ENCODE peak calls at places on chromosomes 2 and 18, in five cellular contexts. One of them, this sample, is unnamed.

GRCh38 chr2:180790891-180791290 is 189.5 kb upstream of the UBE2E3 start:
- DNase-seq in HCT116: no peak
- DNase-seq in IMR-90: peak
- DNase-seq in H54: no peak
- DNase-seq in breast epithelium: no peak
- DNase-seq in this sample: no peak

GRCh38 chr2:223944704-223945531 is at the start of gene WDFY1:
- DNase-seq in IMR-90: peak
- DNase-seq in breast epithelium: peak
- DNase-seq in HCT116: peak
- DNase-seq in H54: peak
- DNase-seq in this sample: peak

GRCh38 chr2:67446504-67446911 is 49.4 kb downstream of the ETAA1 start:
- DNase-seq in H54: no peak
- DNase-seq in IMR-90: peak
- DNase-seq in breast epithelium: no peak
- DNase-seq in HCT116: no peak
- DNase-seq in this sample: no peak

GRCh38 chr18:70263336-70263735 is 25.5 kb upstream of the SOCS6 start:
- DNase-seq in breast epithelium: no peak
- DNase-seq in H54: no peak
- DNase-seq in IMR-90: no peak
- DNase-seq in HCT116: no peak
- DNase-seq in this sample: no peak

GRCh38 chr18:5238371-5238758 is 41.3 kb upstream of the AKAIN1 start:
- DNase-seq in H54: no peak
- DNase-seq in IMR-90: peak
- DNase-seq in HCT116: no peak
- DNase-seq in breast epithelium: peak
- DNase-seq in this sample: no peak

GRCh38 chr2:113910967-113911678 is 21.2 kb downstream of the ACTR3 start:
- DNase-seq in breast epithelium: no peak
- DNase-seq in IMR-90: no peak
- DNase-seq in HCT116: no peak
- DNase-seq in H54: no peak
- DNase-seq in this sample: no peak

GRCh38 chr18:62578980-62579511 is 56.2 kb downstream of the ZCCHC2 start:
- DNase-seq in breast epithelium: no peak
- DNase-seq in HCT116: no peak
- DNase-seq in H54: no peak
- DNase-seq in IMR-90: no peak
- DNase-seq in this sample: no peak

GRCh38 chr18:9820719-9821118 is 65.1 kb upstream of the TXNDC2 start:
- DNase-seq in H54: no peak
- DNase-seq in IMR-90: no peak
- DNase-seq in HCT116: no peak
- DNase-seq in breast epithelium: no peak
- DNase-seq in this sample: no peak

GRCh38 chr2:20351555-20352229 is 1.0 kb upstream of the PUM2 start:
- DNase-seq in IMR-90: no peak
- DNase-seq in H54: no peak
- DNase-seq in breast epithelium: no peak
- DNase-seq in HCT116: no peak
- DNase-seq in this sample: no peak

GRCh38 chr2:226607379-226607778 is 192.2 kb downstream of the IRS1 start:
- DNase-seq in HCT116: no peak
- DNase-seq in IMR-90: peak
- DNase-seq in H54: no peak
- DNase-seq in breast epithelium: no peak
- DNase-seq in this sample: no peak

GRCh38 chr2:201796478-201796865 is 9.9 kb upstream of the CDK15 start:
- DNase-seq in IMR-90: no peak
- DNase-seq in H54: no peak
- DNase-seq in breast epithelium: no peak
- DNase-seq in HCT116: no peak
- DNase-seq in this sample: no peak

GRCh38 chr2:186410802-186411201 is 75.3 kb upstream of the ZC3H15 start:
- DNase-seq in IMR-90: no peak
- DNase-seq in H54: no peak
- DNase-seq in breast epithelium: no peak
- DNase-seq in HCT116: no peak
- DNase-seq in this sample: no peak

GRCh38 chr18:23626451-23627279 is 36.0 kb downstream of the ANKRD29 start:
- DNase-seq in IMR-90: peak
- DNase-seq in H54: no peak
- DNase-seq in breast epithelium: no peak
- DNase-seq in HCT116: no peak
- DNase-seq in this sample: no peak

GRCh38 chr2:230068658-230069080 is at the start of gene SLC16A14:
- DNase-seq in breast epithelium: no peak
- DNase-seq in HCT116: peak
- DNase-seq in IMR-90: peak
- DNase-seq in H54: peak
- DNase-seq in this sample: no peak

GRCh38 chr2:9187620-9188214 is 18.9 kb upstream of the ASAP2 start:
- DNase-seq in IMR-90: peak
- DNase-seq in breast epithelium: no peak
- DNase-seq in H54: no peak
- DNase-seq in HCT116: no peak
- DNase-seq in this sample: no peak

GRCh38 chr2:239143858-239144712 is 256.7 kb downstream of the HDAC4 start:
- DNase-seq in HCT116: peak
- DNase-seq in H54: peak
- DNase-seq in breast epithelium: no peak
- DNase-seq in IMR-90: peak
- DNase-seq in this sample: no peak

GRCh38 chr2:138708682-138709241 is 71.4 kb downstream of the NXPH2 start:
- DNase-seq in HCT116: no peak
- DNase-seq in breast epithelium: no peak
- DNase-seq in H54: no peak
- DNase-seq in IMR-90: peak
- DNase-seq in this sample: no peak

GRCh38 chr2:175734679-175735078 is 267.4 kb downstream of the LNPK start:
- DNase-seq in breast epithelium: no peak
- DNase-seq in HCT116: no peak
- DNase-seq in IMR-90: no peak
- DNase-seq in H54: no peak
- DNase-seq in this sample: no peak

GRCh38 chr2:173926875-173927274 is 38.3 kb downstream of the SP3 start:
- DNase-seq in HCT116: no peak
- DNase-seq in breast epithelium: no peak
- DNase-seq in H54: no peak
- DNase-seq in IMR-90: no peak
- DNase-seq in this sample: no peak

DNA sequence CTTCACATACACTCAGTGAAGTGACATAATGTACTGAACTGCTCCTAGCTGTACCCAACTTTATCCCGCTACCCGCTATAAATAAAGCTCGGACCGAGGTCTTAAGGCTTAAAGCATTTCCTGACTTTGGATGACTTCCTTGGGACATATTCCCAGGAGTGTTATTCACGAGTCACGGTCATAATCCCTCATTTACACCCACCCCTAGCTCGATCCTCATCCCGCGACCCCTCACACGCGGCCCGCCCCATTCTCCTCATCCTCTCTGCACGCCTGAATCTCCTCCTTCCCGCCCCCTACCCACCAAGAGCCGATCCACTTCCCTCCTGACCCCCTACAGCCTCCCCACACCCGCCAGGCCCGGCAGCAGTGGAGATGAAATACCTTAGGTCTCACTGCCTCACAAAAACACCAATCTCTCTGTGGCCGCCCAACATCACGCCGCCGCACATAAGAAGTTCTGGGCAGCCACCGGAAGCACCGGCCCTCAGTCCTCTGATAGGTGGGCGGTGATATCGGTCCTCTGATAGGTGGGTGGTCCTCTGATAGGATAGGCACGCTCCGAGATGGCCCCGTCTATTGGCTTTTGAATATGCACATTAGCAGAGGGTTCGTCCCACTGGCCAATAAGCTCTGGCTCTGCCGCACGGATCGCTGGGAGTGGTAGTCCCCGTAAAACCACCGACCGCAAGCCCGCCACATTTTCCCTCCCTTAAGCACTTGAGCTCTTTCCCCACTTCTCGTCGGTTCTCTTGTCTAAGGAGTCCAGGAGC is at the start of gene WDCP:
- DNase-seq in H54: peak
- DNase-seq in breast epithelium: peak
- DNase-seq in IMR-90: peak
- DNase-seq in HCT116: peak
- DNase-seq in this sample: peak
- TF ChIP-seq POLR2A in H54: peak
- TF ChIP-seq POLR2A in breast epithelium: no peak
- TF ChIP-seq POLR2A in IMR-90: peak
- TF ChIP-seq POLR2A in HCT116: peak
- TF ChIP-seq POLR2A in this sample: no peak

DNA sequence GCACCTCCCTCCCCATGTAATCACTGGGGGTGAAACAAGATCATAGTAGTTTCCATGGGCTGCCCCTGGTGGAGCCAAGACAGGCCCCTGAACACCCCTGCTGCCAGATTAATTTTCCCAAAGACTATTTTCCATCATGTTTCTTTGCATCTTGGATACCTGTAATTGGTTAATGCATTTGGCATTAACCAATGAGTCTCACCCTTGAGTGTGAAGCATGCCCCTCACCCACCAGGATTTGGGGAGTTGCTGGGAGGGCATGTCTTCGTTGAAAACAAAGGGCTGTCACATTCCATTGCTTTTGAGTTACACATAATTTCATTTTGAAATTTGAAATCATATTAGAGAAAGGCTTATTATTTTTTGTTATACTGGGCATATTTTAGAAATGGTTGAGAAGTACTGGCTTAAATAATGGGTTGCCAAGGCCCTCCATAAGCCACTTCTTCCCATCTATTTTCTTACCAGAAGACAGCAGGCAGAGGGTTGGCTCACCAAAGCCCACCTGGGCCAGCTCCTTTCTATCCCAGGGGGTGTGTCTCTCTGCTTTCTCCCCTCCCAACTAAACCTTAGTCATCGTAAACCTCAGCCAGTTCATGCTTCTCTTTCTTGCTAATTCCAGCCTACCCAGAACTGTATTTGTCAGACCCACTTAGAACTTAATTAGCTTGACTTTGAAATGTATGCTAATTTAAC is 51.8 kb downstream of the ATIC start:
- DNase-seq in breast epithelium: no peak
- DNase-seq in IMR-90: peak
- DNase-seq in H54: no peak
- DNase-seq in HCT116: no peak
- DNase-seq in this sample: no peak
- TF ChIP-seq POLR2A in breast epithelium: no peak
- TF ChIP-seq POLR2A in IMR-90: no peak
- TF ChIP-seq POLR2A in H54: no peak
- TF ChIP-seq POLR2A in HCT116: no peak
- TF ChIP-seq POLR2A in this sample: no peak

DNA sequence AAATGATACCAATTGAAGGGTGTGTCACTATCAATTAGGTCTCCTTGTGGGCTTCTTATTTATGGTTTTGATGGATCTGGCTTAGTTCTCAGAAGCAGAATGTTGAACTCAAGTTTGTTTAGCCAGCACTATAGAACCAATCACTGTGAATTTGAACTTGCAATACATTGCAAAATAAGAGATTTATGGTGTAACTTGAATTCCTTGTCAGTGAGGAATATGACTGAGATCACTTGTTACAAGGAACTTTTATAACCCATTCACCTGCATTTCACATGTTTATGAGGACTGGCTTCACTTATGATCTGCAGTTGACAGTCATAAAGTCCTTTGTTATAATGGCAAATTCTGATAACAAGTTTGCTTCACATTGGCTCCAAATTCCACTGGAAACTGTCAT is 9.8 kb downstream of the GATA6 start:
- DNase-seq in IMR-90: no peak
- DNase-seq in breast epithelium: no peak
- DNase-seq in HCT116: no peak
- DNase-seq in H54: no peak
- DNase-seq in this sample: no peak
- TF ChIP-seq POLR2A in IMR-90: no peak
- TF ChIP-seq POLR2A in breast epithelium: no peak
- TF ChIP-seq POLR2A in HCT116: no peak
- TF ChIP-seq POLR2A in H54: no peak
- TF ChIP-seq POLR2A in this sample: no peak

GRCh38 chr2:45173513-45173912 is 164.3 kb upstream of the SIX2 start:
- DNase-seq in HCT116: peak
- DNase-seq in breast epithelium: no peak
- DNase-seq in H54: peak
- DNase-seq in IMR-90: peak
- DNase-seq in this sample: no peak
- TF ChIP-seq POLR2A in HCT116: no peak
- TF ChIP-seq POLR2A in breast epithelium: no peak
- TF ChIP-seq POLR2A in H54: no peak
- TF ChIP-seq POLR2A in IMR-90: no peak
- TF ChIP-seq POLR2A in this sample: no peak

GRCh38 chr18:79951545-79952456 is at the start of gene SLC66A2:
- DNase-seq in breast epithelium: peak
- DNase-seq in HCT116: peak
- DNase-seq in IMR-90: peak
- DNase-seq in H54: peak
- DNase-seq in this sample: peak
- TF ChIP-seq POLR2A in breast epithelium: no peak
- TF ChIP-seq POLR2A in HCT116: no peak
- TF ChIP-seq POLR2A in IMR-90: peak
- TF ChIP-seq POLR2A in H54: no peak
- TF ChIP-seq POLR2A in this sample: no peak

This sample was measured in lower leg skin.